ENCODE peak calls at places on chromosome 9, in six cellular contexts. G is heart left ventricle, E is BE2C, J is adrenal gland, D is brain microvascular endothelial cell, V is Peyer's patch. X is an unnamed sample.

GRCh38 chr9:101536351-101536750 is 2.7 kb downstream of the RNF20 start:
- DNase-seq in G (no peak), E (no peak), J (no peak), D (peak; percentile 30), V (no peak), X (no peak)

GRCh38 chr9:83622433-83622813 is 520 bp upstream of the IDNK start:
- DNase-seq in G (no peak), E (no peak), J (no peak), D (no peak), V (peak; percentile 30), X (no peak)

GRCh38 chr9:100668024-100668423 is 90.1 kb downstream of the CAVIN4 start:
- DNase-seq in G (no peak), E (no peak), J (no peak), D (no peak), V (no peak), X (no peak)

GRCh38 chr9:115627511-115627910 is 509.6 kb upstream of the TNC start:
- DNase-seq in G (no peak), E (no peak), J (no peak), D (no peak), V (no peak), X (no peak)

GRCh38 chr9:73081979-73082657 is 69.5 kb upstream of the ANXA1 start:
- DNase-seq in G (no peak), E (no peak), J (no peak), D (peak; percentile 37), V (no peak), X (no peak)

GRCh38 chr9:90773593-90773992 is 28.0 kb upstream of the SYK start:
- DNase-seq in G (no peak), E (peak; percentile 16), J (no peak), D (no peak), V (peak; percentile 34), X (no peak)

GRCh38 chr9:132814937-132815336 is 63.1 kb downstream of the AK8 start:
- DNase-seq in G (no peak), E (no peak), J (no peak), D (no peak), V (no peak), X (no peak)

GRCh38 chr9:4238522-4238921 is 61.3 kb downstream of the GLIS3 start:
- DNase-seq in G (no peak), E (no peak), J (no peak), D (peak; percentile 53), V (no peak), X (no peak)

GRCh38 chr9:75892168-75892901 is 1.9 kb downstream of the PCSK5 start:
- DNase-seq in G (peak; percentile 29), E (no peak), J (peak; percentile 25), D (no peak), V (no peak), X (peak; percentile 21)

GRCh38 chr9:37283730-37284235 is 138.7 kb upstream of the GRHPR start:
- DNase-seq in G (no peak), E (no peak), J (no peak), D (no peak), V (no peak), X (no peak)

GRCh38 chr9:131585375-131585774 is 40.1 kb downstream of the PRRT1B start:
- DNase-seq in G (no peak), E (no peak), J (no peak), D (no peak), V (peak; percentile 68), X (no peak)

GRCh38 chr9:86424246-86424891 is 70.2 kb upstream of the TUT7 start:
- DNase-seq in G (no peak), E (no peak), J (no peak), D (no peak), V (no peak), X (no peak)

GRCh38 chr9:128007566-128008138 is 26.9 kb upstream of the EEIG1 start:
- DNase-seq in G (peak; percentile 54), E (peak; percentile 30), J (peak; percentile 74), D (no peak), V (peak; percentile 96), X (peak; percentile 31)

GRCh38 chr9:87401681-87402080 is 96.0 kb upstream of the DAPK1 start:
- DNase-seq in G (no peak), E (no peak), J (no peak), D (no peak), V (no peak), X (no peak)

GRCh38 chr9:22005083-22005699 is 3.9 kb downstream of the CDKN2B start:
- DNase-seq in G (no peak), E (peak; percentile 36), J (no peak), D (peak; percentile 48), V (no peak), X (no peak)

GRCh38 chr9:78507008-78507407 is 210.1 kb downstream of the PSAT1 start:
- DNase-seq in G (no peak), E (peak; percentile 88), J (no peak), D (no peak), V (no peak), X (no peak)

GRCh38 chr9:135783540-135784245 is 81.7 kb downstream of the KCNT1 start:
- DNase-seq in G (no peak), E (no peak), J (no peak), D (no peak), V (no peak), X (no peak)
- TF ChIP-seq CTCF in G (no peak), E (no peak), J (no peak), D (no peak), V (no peak), X (no peak)

DNA sequence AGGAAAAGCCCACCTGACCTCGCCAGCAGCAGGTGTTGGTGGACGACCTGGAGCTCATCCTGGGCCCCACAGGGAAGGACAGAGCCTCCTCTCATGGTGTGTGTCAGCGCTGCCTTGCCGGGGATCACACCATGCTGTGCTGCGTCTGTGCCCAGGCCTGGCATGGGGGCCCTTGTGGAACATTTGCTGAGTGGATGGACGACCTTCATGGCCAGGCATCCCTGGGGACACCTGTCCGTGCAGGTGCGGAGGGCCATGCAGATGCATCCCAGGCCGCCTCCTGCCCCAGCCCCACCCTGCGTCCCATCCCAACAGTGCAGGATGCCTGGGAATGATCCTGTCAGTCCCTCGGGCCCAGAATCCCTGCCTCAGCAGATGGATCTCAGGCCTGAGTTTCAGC is 73.8 kb downstream of the NEK6 start:
- DNase-seq in G (no peak), E (no peak), J (no peak), D (no peak), V (no peak), X (peak; percentile 40)
- H3K36me3 ChIP-seq in G (peaks cover 53% of the 10 kb centered on the region), E (no peaks in the 10 kb centered on the region), J (peaks cover 20% of the 10 kb centered on the region), D (peaks cover 69% of the 10 kb centered on the region), V (no peaks in the 10 kb centered on the region), X (peaks cover 4% of the 10 kb centered on the region)

GRCh38 chr9:347667-348292 is 133.1 kb downstream of the DOCK8 start:
- DNase-seq in G (no peak), E (no peak), J (no peak), D (no peak), V (no peak), X (no peak)
- TF ChIP-seq CTCF in G (peak; percentile 71), E (peak; percentile 68), J (peak; percentile 95), D (peak; percentile 37), V (peak; percentile 88), X (peak; percentile 55)

DNA sequence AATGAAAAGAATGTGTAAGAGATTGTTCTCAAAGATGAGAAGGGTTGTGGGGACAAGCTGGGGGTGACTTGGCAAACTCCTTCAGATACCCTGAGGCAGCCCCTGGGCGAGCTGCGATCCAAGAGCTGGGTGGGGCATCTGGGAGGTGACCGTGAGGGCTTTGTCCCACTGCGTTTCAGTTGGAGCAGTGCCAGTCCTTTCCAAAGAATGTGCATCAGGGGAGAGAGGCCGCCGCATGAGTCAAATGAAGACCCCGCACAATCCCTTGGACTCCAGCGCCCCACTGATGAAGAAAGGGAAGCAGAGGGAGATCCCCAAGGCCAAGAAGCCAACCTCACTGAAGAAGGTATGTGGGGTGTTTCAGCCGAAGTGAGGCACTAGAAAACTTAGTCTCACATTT is 28.4 kb downstream of the SECISBP2 start:
- DNase-seq in G (no peak), E (no peak), J (no peak), D (no peak), V (no peak), X (no peak)
- H3K36me3 ChIP-seq in G (peaks cover 100% of the 10 kb centered on the region), E (peaks cover 98% of the 10 kb centered on the region), J (peaks cover 88% of the 10 kb centered on the region), D (peaks cover 52% of the 10 kb centered on the region), V (no peaks in the 10 kb centered on the region), X (peaks cover 69% of the 10 kb centered on the region)

DNA sequence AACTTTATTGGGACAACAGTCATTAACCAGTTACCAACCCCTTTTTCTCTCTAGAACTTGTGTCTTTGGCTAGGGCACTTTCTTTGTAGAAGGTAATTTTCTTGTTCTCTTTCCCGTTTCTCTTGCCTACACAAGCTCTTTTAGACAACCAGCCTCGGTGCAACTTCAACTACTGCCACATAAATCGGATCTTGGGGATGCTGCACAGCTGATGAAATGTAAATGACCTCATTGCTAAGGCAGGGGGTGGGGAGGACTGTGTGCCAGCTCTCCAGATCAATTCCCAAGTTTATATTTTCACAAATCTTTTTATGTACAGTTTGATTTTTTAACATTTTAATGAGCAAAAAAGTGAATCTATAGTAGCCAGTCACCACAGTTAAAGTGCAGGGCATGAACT is 157.6 kb downstream of the DENND1A start:
- DNase-seq in G (no peak), E (no peak), J (no peak), D (no peak), V (no peak), X (no peak)
- TF ChIP-seq CTCF in G (no peak), E (no peak), J (no peak), D (no peak), V (no peak), X (no peak)

GRCh38 chr9:136470792-136471469 is 11.9 kb downstream of the SEC16A start:
- DNase-seq in G (no peak), E (no peak), J (no peak), D (no peak), V (no peak), X (no peak)
- H3K36me3 ChIP-seq in G (peaks cover 100% of the 10 kb centered on the region), E (peaks cover 90% of the 10 kb centered on the region), J (peaks cover 97% of the 10 kb centered on the region), D (peaks cover 92% of the 10 kb centered on the region), V (no peaks in the 10 kb centered on the region), X (peaks cover 56% of the 10 kb centered on the region)

DNA sequence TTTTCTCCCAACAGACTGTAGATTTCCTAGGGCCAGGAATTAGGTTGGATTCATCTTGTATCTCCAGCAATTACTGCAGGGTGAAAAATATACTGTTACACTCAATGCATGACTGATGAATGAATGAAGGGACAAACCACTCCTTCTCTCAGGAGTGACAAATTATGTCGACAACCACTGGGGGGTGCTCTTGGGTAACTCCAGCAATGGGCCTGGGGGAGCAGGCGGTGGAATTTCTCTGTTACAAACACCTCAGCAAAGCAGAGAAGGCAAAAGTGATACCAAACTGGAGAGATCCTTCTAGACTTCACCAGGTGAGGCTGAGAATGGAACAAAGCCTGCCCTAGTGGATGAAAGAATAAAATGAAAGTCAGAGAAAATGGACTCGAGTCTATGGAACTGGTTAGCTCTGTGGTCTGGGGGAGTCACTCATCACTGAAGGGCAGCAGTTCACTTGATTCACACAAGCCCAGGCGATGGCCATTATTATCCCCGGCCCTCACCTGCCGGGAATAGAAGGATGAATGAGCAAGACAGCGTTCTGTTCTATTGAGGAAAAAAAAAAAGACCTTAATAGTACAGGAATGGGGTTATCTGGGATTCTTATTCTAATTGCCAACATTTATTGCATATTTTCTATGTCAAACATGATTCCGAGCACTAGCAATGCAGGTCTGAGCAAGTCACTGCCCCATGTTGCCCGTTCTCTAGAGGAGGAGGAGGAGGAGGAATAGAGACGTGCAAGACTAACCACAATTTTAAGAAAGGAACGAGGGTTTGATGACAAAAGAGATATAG is 341.1 kb downstream of the ASTN2 start:
- DNase-seq in G (no peak), E (peak; percentile 75), J (no peak), D (peak; percentile 3), V (no peak), X (no peak)
- TF ChIP-seq CTCF in G (peak; percentile 50), E (peak; percentile 91), J (peak; percentile 17), D (peak; percentile 44), V (no peak), X (peak; percentile 29)